ENCODE peak calls at places on chromosome 14, in five cellular contexts. One of them, this sample, is unnamed.
A peak's percentile ranks its signal among the peaks of the same experiment; 100 is the strongest.

GRCh38 chr14:97697772-97698171 is 900.6 kb downstream of the VRK1 start:
- DNase-seq in astrocyte of the spinal cord: no peak
- DNase-seq in stimulated activated CD4-positive, alpha-beta T cell treated with anti-CD3 and anti-CD28 coated beads, Interleukin-1b, Interleukin-23, amount 100 ng/mL, for 1 hour: no peak
- DNase-seq in stimulated activated CD8-positive, alpha-beta memory T cell treated with anti-CD3 and anti-CD28 coated beads, Interleukin-15, amount 100 ng/mL, for 24 hours: no peak
- DNase-seq in naive thymus-derived CD8-positive, alpha-beta T cell: no peak
- DNase-seq in this sample: peak; percentile 8

GRCh38 chr14:66311935-66312334 is 174.2 kb upstream of the CCDC196 start:
- DNase-seq in stimulated activated CD4-positive, alpha-beta T cell treated with anti-CD3 and anti-CD28 coated beads, Interleukin-1b, Interleukin-23, amount 100 ng/mL, for 1 hour: no peak
- DNase-seq in stimulated activated CD8-positive, alpha-beta memory T cell treated with anti-CD3 and anti-CD28 coated beads, Interleukin-15, amount 100 ng/mL, for 24 hours: no peak
- DNase-seq in naive thymus-derived CD8-positive, alpha-beta T cell: no peak
- DNase-seq in astrocyte of the spinal cord: no peak
- DNase-seq in this sample: no peak

GRCh38 chr14:89507926-89508460 is 91.0 kb upstream of the FOXN3 start:
- DNase-seq in naive thymus-derived CD8-positive, alpha-beta T cell: no peak
- DNase-seq in astrocyte of the spinal cord: peak; percentile 52
- DNase-seq in stimulated activated CD4-positive, alpha-beta T cell treated with anti-CD3 and anti-CD28 coated beads, Interleukin-1b, Interleukin-23, amount 100 ng/mL, for 1 hour: no peak
- DNase-seq in stimulated activated CD8-positive, alpha-beta memory T cell treated with anti-CD3 and anti-CD28 coated beads, Interleukin-15, amount 100 ng/mL, for 24 hours: no peak
- DNase-seq in this sample: no peak

GRCh38 chr14:95046711-95047681 is 110.3 kb downstream of the DICER1 start:
- DNase-seq in stimulated activated CD4-positive, alpha-beta T cell treated with anti-CD3 and anti-CD28 coated beads, Interleukin-1b, Interleukin-23, amount 100 ng/mL, for 1 hour: no peak
- DNase-seq in naive thymus-derived CD8-positive, alpha-beta T cell: no peak
- DNase-seq in stimulated activated CD8-positive, alpha-beta memory T cell treated with anti-CD3 and anti-CD28 coated beads, Interleukin-15, amount 100 ng/mL, for 24 hours: no peak
- DNase-seq in astrocyte of the spinal cord: no peak
- DNase-seq in this sample: no peak

GRCh38 chr14:72738181-72738611 is 155.7 kb downstream of the DPF3 start:
- DNase-seq in naive thymus-derived CD8-positive, alpha-beta T cell: no peak
- DNase-seq in astrocyte of the spinal cord: no peak
- DNase-seq in stimulated activated CD8-positive, alpha-beta memory T cell treated with anti-CD3 and anti-CD28 coated beads, Interleukin-15, amount 100 ng/mL, for 24 hours: no peak
- DNase-seq in stimulated activated CD4-positive, alpha-beta T cell treated with anti-CD3 and anti-CD28 coated beads, Interleukin-1b, Interleukin-23, amount 100 ng/mL, for 1 hour: no peak
- DNase-seq in this sample: no peak

GRCh38 chr14:103314496-103315277 is 19.4 kb upstream of the EIF5 start:
- DNase-seq in stimulated activated CD8-positive, alpha-beta memory T cell treated with anti-CD3 and anti-CD28 coated beads, Interleukin-15, amount 100 ng/mL, for 24 hours: no peak
- DNase-seq in astrocyte of the spinal cord: no peak
- DNase-seq in naive thymus-derived CD8-positive, alpha-beta T cell: no peak
- DNase-seq in stimulated activated CD4-positive, alpha-beta T cell treated with anti-CD3 and anti-CD28 coated beads, Interleukin-1b, Interleukin-23, amount 100 ng/mL, for 1 hour: no peak
- DNase-seq in this sample: no peak

GRCh38 chr14:100603341-100604125 is 16.3 kb upstream of the BEGAIN start:
- DNase-seq in stimulated activated CD8-positive, alpha-beta memory T cell treated with anti-CD3 and anti-CD28 coated beads, Interleukin-15, amount 100 ng/mL, for 24 hours: no peak
- DNase-seq in naive thymus-derived CD8-positive, alpha-beta T cell: no peak
- DNase-seq in stimulated activated CD4-positive, alpha-beta T cell treated with anti-CD3 and anti-CD28 coated beads, Interleukin-1b, Interleukin-23, amount 100 ng/mL, for 1 hour: no peak
- DNase-seq in astrocyte of the spinal cord: no peak
- DNase-seq in this sample: no peak

GRCh38 chr14:70096866-70097265 is 91.9 kb downstream of the SLC8A3 start:
- DNase-seq in naive thymus-derived CD8-positive, alpha-beta T cell: no peak
- DNase-seq in astrocyte of the spinal cord: no peak
- DNase-seq in stimulated activated CD8-positive, alpha-beta memory T cell treated with anti-CD3 and anti-CD28 coated beads, Interleukin-15, amount 100 ng/mL, for 24 hours: no peak
- DNase-seq in stimulated activated CD4-positive, alpha-beta T cell treated with anti-CD3 and anti-CD28 coated beads, Interleukin-1b, Interleukin-23, amount 100 ng/mL, for 1 hour: no peak
- DNase-seq in this sample: no peak

GRCh38 chr14:29757188-29757680 is 170.4 kb downstream of the PRKD1 start:
- DNase-seq in astrocyte of the spinal cord: no peak
- DNase-seq in stimulated activated CD4-positive, alpha-beta T cell treated with anti-CD3 and anti-CD28 coated beads, Interleukin-1b, Interleukin-23, amount 100 ng/mL, for 1 hour: no peak
- DNase-seq in naive thymus-derived CD8-positive, alpha-beta T cell: no peak
- DNase-seq in stimulated activated CD8-positive, alpha-beta memory T cell treated with anti-CD3 and anti-CD28 coated beads, Interleukin-15, amount 100 ng/mL, for 24 hours: no peak
- DNase-seq in this sample: no peak

GRCh38 chr14:64293976-64294671 is at the start of gene ESR2:
- DNase-seq in naive thymus-derived CD8-positive, alpha-beta T cell: peak; percentile 64
- DNase-seq in stimulated activated CD8-positive, alpha-beta memory T cell treated with anti-CD3 and anti-CD28 coated beads, Interleukin-15, amount 100 ng/mL, for 24 hours: no peak
- DNase-seq in astrocyte of the spinal cord: peak; percentile 51
- DNase-seq in stimulated activated CD4-positive, alpha-beta T cell treated with anti-CD3 and anti-CD28 coated beads, Interleukin-1b, Interleukin-23, amount 100 ng/mL, for 1 hour: no peak
- DNase-seq in this sample: peak; percentile 4

GRCh38 chr14:105375635-105376057 is 22.7 kb upstream of the TEX22 start:
- DNase-seq in naive thymus-derived CD8-positive, alpha-beta T cell: no peak
- DNase-seq in stimulated activated CD8-positive, alpha-beta memory T cell treated with anti-CD3 and anti-CD28 coated beads, Interleukin-15, amount 100 ng/mL, for 24 hours: no peak
- DNase-seq in stimulated activated CD4-positive, alpha-beta T cell treated with anti-CD3 and anti-CD28 coated beads, Interleukin-1b, Interleukin-23, amount 100 ng/mL, for 1 hour: no peak
- DNase-seq in astrocyte of the spinal cord: no peak
- DNase-seq in this sample: no peak

GRCh38 chr14:64671591-64671990 is 32.6 kb upstream of the PLEKHG3 start:
- DNase-seq in stimulated activated CD8-positive, alpha-beta memory T cell treated with anti-CD3 and anti-CD28 coated beads, Interleukin-15, amount 100 ng/mL, for 24 hours: no peak
- DNase-seq in astrocyte of the spinal cord: peak; percentile 74
- DNase-seq in naive thymus-derived CD8-positive, alpha-beta T cell: no peak
- DNase-seq in stimulated activated CD4-positive, alpha-beta T cell treated with anti-CD3 and anti-CD28 coated beads, Interleukin-1b, Interleukin-23, amount 100 ng/mL, for 1 hour: no peak
- DNase-seq in this sample: no peak

GRCh38 chr14:69484444-69485113 is at the start of gene PLEKHD1:
- DNase-seq in stimulated activated CD4-positive, alpha-beta T cell treated with anti-CD3 and anti-CD28 coated beads, Interleukin-1b, Interleukin-23, amount 100 ng/mL, for 1 hour: no peak
- DNase-seq in naive thymus-derived CD8-positive, alpha-beta T cell: no peak
- DNase-seq in stimulated activated CD8-positive, alpha-beta memory T cell treated with anti-CD3 and anti-CD28 coated beads, Interleukin-15, amount 100 ng/mL, for 24 hours: no peak
- DNase-seq in astrocyte of the spinal cord: no peak
- DNase-seq in this sample: no peak

GRCh38 chr14:104680056-104680805 is 9.2 kb upstream of the INF2 start:
- DNase-seq in stimulated activated CD4-positive, alpha-beta T cell treated with anti-CD3 and anti-CD28 coated beads, Interleukin-1b, Interleukin-23, amount 100 ng/mL, for 1 hour: no peak
- DNase-seq in stimulated activated CD8-positive, alpha-beta memory T cell treated with anti-CD3 and anti-CD28 coated beads, Interleukin-15, amount 100 ng/mL, for 24 hours: no peak
- DNase-seq in naive thymus-derived CD8-positive, alpha-beta T cell: no peak
- DNase-seq in astrocyte of the spinal cord: peak; percentile 89
- DNase-seq in this sample: no peak

GRCh38 chr14:97266653-97267052 is 469.5 kb downstream of the VRK1 start:
- DNase-seq in astrocyte of the spinal cord: peak; percentile 79
- DNase-seq in naive thymus-derived CD8-positive, alpha-beta T cell: no peak
- DNase-seq in stimulated activated CD4-positive, alpha-beta T cell treated with anti-CD3 and anti-CD28 coated beads, Interleukin-1b, Interleukin-23, amount 100 ng/mL, for 1 hour: no peak
- DNase-seq in stimulated activated CD8-positive, alpha-beta memory T cell treated with anti-CD3 and anti-CD28 coated beads, Interleukin-15, amount 100 ng/mL, for 24 hours: no peak
- DNase-seq in this sample: no peak

GRCh38 chr14:99951085-99951484 is 114.1 kb upstream of the EVL start:
- DNase-seq in stimulated activated CD4-positive, alpha-beta T cell treated with anti-CD3 and anti-CD28 coated beads, Interleukin-1b, Interleukin-23, amount 100 ng/mL, for 1 hour: no peak
- DNase-seq in stimulated activated CD8-positive, alpha-beta memory T cell treated with anti-CD3 and anti-CD28 coated beads, Interleukin-15, amount 100 ng/mL, for 24 hours: no peak
- DNase-seq in naive thymus-derived CD8-positive, alpha-beta T cell: no peak
- DNase-seq in astrocyte of the spinal cord: no peak
- DNase-seq in this sample: no peak

This sample was measured in effector CD4-positive, alpha-beta T cell.